ENCODE peak calls at places on chromosome 16, in six cellular contexts. U is Caco-2, P is psoas muscle, R is fibroblast of pulmonary artery, X is body of pancreas, Z is cardiac fibroblast. O is an unnamed sample.

GRCh38 chr16:4924593-4925378 is 12.2 kb downstream of the PPL start:
- DNase-seq in X (peak; percentile 85), Z (no peak), R (no peak), U (peak; percentile 95), P (no peak), O (no peak)

GRCh38 chr16:48003226-48003907 is 152.4 kb downstream of the ABCC12 start:
- DNase-seq in U (peak; percentile 36), X (no peak), R (no peak), P (no peak), Z (no peak), O (no peak)

GRCh38 chr16:4801051-4801961 is 1.1 kb downstream of the ROGDI start:
- DNase-seq in R (no peak), Z (no peak), P (no peak), U (no peak), X (no peak), O (no peak)

GRCh38 chr16:66446737-66447136 is 19.6 kb downstream of the BEAN1 start:
- DNase-seq in P (no peak), X (no peak), R (no peak), Z (no peak), U (no peak), O (no peak)

GRCh38 chr16:56191807-56192643 is 736 bp downstream of the GNAO1 start:
- DNase-seq in Z (no peak), X (no peak), P (no peak), U (no peak), R (no peak), O (no peak)

GRCh38 chr16:85857406-85857805 is 41.6 kb upstream of the IRF8 start:
- DNase-seq in R (no peak), U (no peak), P (no peak), Z (no peak), X (no peak), O (no peak)

GRCh38 chr16:3001316-3001715 is 11.4 kb upstream of the CLDN9 start:
- DNase-seq in Z (no peak), R (no peak), P (no peak), U (peak; percentile 43), X (no peak), O (no peak)

GRCh38 chr16:28090646-28091377 is 27.3 kb upstream of the GSG1L start:
- DNase-seq in U (no peak), R (peak; percentile 6), X (no peak), P (no peak), Z (peak; percentile 64), O (peak; percentile 57)

GRCh38 chr16:84916850-84917249 is 94.5 kb downstream of the ZDHHC7 start:
- DNase-seq in X (no peak), U (no peak), P (no peak), R (no peak), Z (no peak), O (no peak)

DNA sequence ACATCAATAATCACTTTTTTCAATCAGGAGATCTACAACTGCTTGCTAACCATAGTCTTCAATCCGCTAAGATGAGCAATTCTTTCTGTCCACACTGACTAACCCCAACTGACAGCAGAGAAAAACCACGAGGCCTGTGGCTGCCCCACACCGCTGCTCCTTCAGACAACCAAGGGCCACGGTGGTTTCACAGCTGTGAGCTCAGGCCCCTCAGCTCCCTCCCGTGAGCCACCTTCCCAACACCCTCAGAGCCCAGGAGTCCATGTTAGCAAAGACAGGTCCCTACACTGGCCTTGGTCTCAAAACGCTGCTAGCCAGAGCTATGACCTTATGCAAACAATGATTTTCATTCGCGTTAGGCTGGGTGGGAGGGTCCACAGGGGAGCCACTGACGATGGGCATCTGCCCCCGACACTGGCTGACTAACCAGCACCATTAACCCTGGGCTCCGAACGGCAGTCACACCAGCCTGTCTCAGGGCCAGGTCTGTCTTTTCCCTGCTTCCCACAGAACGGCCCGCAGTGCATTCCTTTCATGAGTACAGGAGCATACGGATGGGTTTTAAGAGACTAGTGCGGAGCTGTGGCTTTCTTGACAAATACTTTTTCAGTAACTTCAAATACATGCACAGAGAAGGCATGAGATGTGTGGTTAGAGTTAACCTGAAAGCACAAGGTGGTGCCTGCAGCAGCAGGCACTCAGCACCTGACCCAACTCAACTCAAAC is 67.3 kb downstream of the ANKRD11 start:
- DNase-seq in U (no peak), R (no peak), Z (peak; percentile 77), X (peak; percentile 37), P (no peak), O (peak; percentile 54)
- TF ChIP-seq CTCF in U (no peak), R (no peak), Z (no peak), X (no peak), P (no peak), O (no peak)

GRCh38 chr16:29806641-29807425 is 504 bp downstream of the MAZ start:
- DNase-seq in Z (peak; percentile 40), U (peak; percentile 86), X (peak; percentile 65), P (peak; percentile 67), R (no peak), O (no peak)

GRCh38 chr16:29804020-29804419 is 2.3 kb upstream of the MAZ start:
- DNase-seq in X (no peak), Z (no peak), P (no peak), R (no peak), U (no peak), O (no peak)

GRCh38 chr16:29806096-29806579 is at the start of gene MAZ:
- DNase-seq in Z (peak; percentile 93), P (peak; percentile 82), X (peak; percentile 96), U (peak; percentile 96), R (peak; percentile 94), O (peak; percentile 85)

GRCh38 chr16:29804455-29805231 is 1.7 kb upstream of the MAZ start:
- DNase-seq in X (peak; percentile 65), Z (peak; percentile 46), U (no peak), P (peak; percentile 35), R (no peak), O (no peak)

DNA sequence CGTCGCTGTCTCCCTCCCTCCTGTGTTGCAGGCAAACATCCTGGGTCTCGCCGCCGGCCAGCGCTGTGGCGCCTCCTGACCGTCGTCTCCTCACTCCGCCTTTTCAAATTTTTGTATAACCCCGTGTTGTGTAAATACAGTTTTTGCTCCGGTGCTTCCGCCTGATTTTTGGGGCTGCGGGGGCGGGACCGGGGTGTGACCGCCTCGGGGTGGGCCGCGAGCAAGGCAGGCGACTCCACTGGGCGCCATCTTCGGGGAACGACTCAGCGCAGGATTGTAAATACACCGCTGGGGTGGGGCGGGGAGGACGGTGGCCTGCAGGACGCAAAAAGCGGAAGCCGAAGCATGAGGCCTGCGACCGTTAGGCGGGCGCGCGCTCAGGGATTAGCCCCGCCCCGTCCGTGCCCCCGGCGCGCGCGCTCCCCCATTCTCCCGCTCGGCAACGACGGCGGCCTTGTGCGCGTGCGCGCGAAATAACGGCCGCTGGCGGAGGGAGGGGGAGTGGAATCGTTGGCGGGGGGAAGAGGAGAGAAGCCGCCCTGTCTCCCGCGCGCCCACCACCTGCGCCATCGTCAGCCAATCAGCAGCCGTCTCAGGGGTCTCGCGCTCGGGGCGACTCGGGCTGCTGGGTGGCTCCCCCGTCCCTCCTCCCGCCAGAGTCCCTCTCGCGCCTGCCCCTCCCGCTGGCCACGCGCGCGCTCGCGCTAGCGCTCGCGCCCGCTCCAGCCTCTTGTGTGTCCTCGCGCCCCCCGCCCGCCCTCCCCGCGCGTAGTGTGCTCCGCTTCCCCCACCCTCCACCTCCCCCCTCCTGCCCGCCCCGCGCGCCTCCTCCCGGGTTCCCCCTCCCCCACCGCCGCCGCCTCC is 865 bp upstream of the MAZ start:
- DNase-seq in U (peak; percentile 97), X (peak; percentile 98), Z (peak; percentile 98), R (peak; percentile 97), P (peak; percentile 98), O (peak; percentile 97)
- TF ChIP-seq CTCF in U (peak; percentile 13), X (no peak), Z (no peak), R (no peak), P (no peak), O (peak; percentile 20)

DNA sequence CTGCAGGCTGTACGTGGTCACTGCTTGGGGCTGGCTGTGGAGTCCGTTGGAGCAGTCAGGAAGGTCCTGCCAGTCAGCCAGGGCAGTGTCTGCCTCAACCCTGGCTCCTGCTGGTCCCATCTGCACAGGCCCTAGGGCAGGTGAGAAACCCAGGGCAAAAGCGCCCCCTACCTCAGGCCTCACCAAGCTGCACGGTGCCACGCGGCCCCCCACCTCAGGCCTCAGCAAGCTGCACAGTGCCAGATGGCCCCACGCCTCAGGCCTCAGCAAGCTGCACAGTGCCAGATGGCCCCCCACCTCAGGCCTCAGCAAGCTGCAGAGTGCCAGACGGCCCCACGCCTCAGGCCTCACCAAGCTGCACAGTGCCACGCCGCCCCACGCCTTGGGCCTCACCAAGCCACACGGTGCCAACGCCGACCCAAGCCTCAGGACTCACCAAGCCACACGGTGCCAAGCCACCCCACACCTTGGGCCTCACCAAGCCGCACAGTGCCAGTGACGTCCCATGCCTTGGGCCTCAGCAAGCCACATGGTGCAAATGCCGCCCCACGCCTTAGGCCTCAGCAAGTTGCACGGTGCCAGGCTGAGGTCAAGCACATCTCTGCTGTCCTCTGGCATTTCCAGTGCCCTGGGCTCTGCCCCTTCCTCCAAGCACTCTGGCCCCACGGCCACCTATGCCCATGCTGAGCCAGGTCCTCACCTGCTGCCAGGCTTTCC is 5.5 kb downstream of the TMEM204 start:
- DNase-seq in U (no peak), P (no peak), X (no peak), R (no peak), Z (no peak), O (no peak)
- TF ChIP-seq CTCF in U (peak; percentile 6), P (no peak), X (no peak), R (no peak), Z (no peak), O (no peak)

GRCh38 chr16:64047207-64047606 is 1074.7 kb downstream of the CDH11 start:
- DNase-seq in P (no peak), U (no peak), Z (no peak), X (no peak), R (no peak), O (no peak)

GRCh38 chr16:64047878-64048277 is 1074.0 kb downstream of the CDH11 start:
- DNase-seq in X (no peak), U (no peak), Z (no peak), P (no peak), R (no peak), O (no peak)

DNA sequence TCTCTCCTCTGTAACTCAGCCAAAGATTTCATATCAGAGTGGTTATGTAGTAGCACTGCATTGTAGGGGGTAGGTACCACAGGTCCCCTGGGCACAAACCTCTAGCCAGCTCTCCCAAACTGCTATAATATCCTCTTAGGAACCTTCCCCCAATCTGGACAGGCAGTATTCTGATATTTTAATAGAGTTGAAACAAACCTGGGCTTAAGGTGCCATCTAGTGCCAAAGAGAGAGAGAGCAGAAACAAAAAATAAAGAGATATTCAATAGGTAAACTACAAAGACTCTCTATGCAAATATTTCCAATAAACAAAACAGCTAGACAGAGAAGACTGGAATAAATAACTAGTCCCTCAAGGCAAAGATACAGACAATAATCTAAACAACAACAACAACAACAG is 1070.0 kb downstream of the CDH11 start:
- DNase-seq in R (peak; percentile 55), X (no peak), U (no peak), Z (peak; percentile 34), P (no peak), O (peak; percentile 3)
- TF ChIP-seq CTCF in R (peak; percentile 52), X (no peak), U (peak; percentile 27), Z (peak; percentile 11), P (no peak), O (peak; percentile 67)

GRCh38 chr16:20383106-20384029 is 21.2 kb downstream of the PDILT start:
- DNase-seq in Z (peak; percentile 75), U (peak; percentile 71), P (peak; percentile 16), R (peak; percentile 69), X (peak; percentile 88), O (peak; percentile 64)
- TF ChIP-seq CTCF in Z (peak; percentile 89), U (peak; percentile 80), P (peak; percentile 61), R (peak; percentile 85), X (peak; percentile 88), O (peak; percentile 80)